ENCODE peak calls at places on chromosomes 3 and 15, in nine cellular contexts. One of them, this sample, is unnamed.

GRCh38 chr3:50205719-50206276 is 727 bp downstream of the SLC38A3 start:
- DNase-seq in endothelial cell: peak; percentile 32
- DNase-seq in GM12891: peak; percentile 53
- DNase-seq in NCI-H345: no peak
- DNase-seq in effector memory CD4-positive, alpha-beta T cell: no peak
- DNase-seq in stimulated activated naive B cell treated with anti-CD40 and anti-IgM and Interleukin-4, amounts not matched to agents 10 μg/mL and 1 μg/mL and 100 μg/mL, for 72 hours: no peak
- DNase-seq in upper lobe of right lung: no peak
- DNase-seq in IMR-90: no peak
- DNase-seq in activated CD4-positive, alpha-beta T cell treated with anti-CD3 and anti-CD28 coated beads, Interleukin-2, amount 10 ng/mL, durations not matched to agents 7 days and 5 days: peak; percentile 42
- DNase-seq in this sample: no peak

GRCh38 chr3:14318638-14319037 is 83.8 kb upstream of the SLC6A6 start:
- DNase-seq in GM12891: no peak
- DNase-seq in stimulated activated naive B cell treated with anti-CD40 and anti-IgM and Interleukin-4, amounts not matched to agents 10 μg/mL and 1 μg/mL and 100 μg/mL, for 72 hours: no peak
- DNase-seq in upper lobe of right lung: no peak
- DNase-seq in activated CD4-positive, alpha-beta T cell treated with anti-CD3 and anti-CD28 coated beads, Interleukin-2, amount 10 ng/mL, durations not matched to agents 7 days and 5 days: no peak
- DNase-seq in endothelial cell: no peak
- DNase-seq in NCI-H345: no peak
- DNase-seq in IMR-90: no peak
- DNase-seq in effector memory CD4-positive, alpha-beta T cell: no peak
- DNase-seq in this sample: no peak

GRCh38 chr3:50138266-50139230 is 16.6 kb upstream of the SEMA3F start:
- DNase-seq in IMR-90: no peak
- DNase-seq in NCI-H345: peak; percentile 37
- DNase-seq in stimulated activated naive B cell treated with anti-CD40 and anti-IgM and Interleukin-4, amounts not matched to agents 10 μg/mL and 1 μg/mL and 100 μg/mL, for 72 hours: no peak
- DNase-seq in effector memory CD4-positive, alpha-beta T cell: no peak
- DNase-seq in GM12891: no peak
- DNase-seq in activated CD4-positive, alpha-beta T cell treated with anti-CD3 and anti-CD28 coated beads, Interleukin-2, amount 10 ng/mL, durations not matched to agents 7 days and 5 days: no peak
- DNase-seq in endothelial cell: no peak
- DNase-seq in upper lobe of right lung: no peak
- DNase-seq in this sample: no peak

GRCh38 chr15:95252404-95252803 is 1021.0 kb downstream of the MCTP2 start:
- DNase-seq in effector memory CD4-positive, alpha-beta T cell: no peak
- DNase-seq in IMR-90: peak; percentile 49
- DNase-seq in NCI-H345: no peak
- DNase-seq in upper lobe of right lung: no peak
- DNase-seq in stimulated activated naive B cell treated with anti-CD40 and anti-IgM and Interleukin-4, amounts not matched to agents 10 μg/mL and 1 μg/mL and 100 μg/mL, for 72 hours: no peak
- DNase-seq in GM12891: no peak
- DNase-seq in activated CD4-positive, alpha-beta T cell treated with anti-CD3 and anti-CD28 coated beads, Interleukin-2, amount 10 ng/mL, durations not matched to agents 7 days and 5 days: no peak
- DNase-seq in endothelial cell: no peak
- DNase-seq in this sample: no peak

GRCh38 chr3:125051715-125052581 is 3.8 kb downstream of the HEG1 start:
- DNase-seq in GM12891: peak; percentile 23
- DNase-seq in upper lobe of right lung: no peak
- DNase-seq in NCI-H345: no peak
- DNase-seq in stimulated activated naive B cell treated with anti-CD40 and anti-IgM and Interleukin-4, amounts not matched to agents 10 μg/mL and 1 μg/mL and 100 μg/mL, for 72 hours: peak; percentile 47
- DNase-seq in endothelial cell: no peak
- DNase-seq in effector memory CD4-positive, alpha-beta T cell: peak; percentile 72
- DNase-seq in activated CD4-positive, alpha-beta T cell treated with anti-CD3 and anti-CD28 coated beads, Interleukin-2, amount 10 ng/mL, durations not matched to agents 7 days and 5 days: peak; percentile 69
- DNase-seq in IMR-90: peak; percentile 91
- DNase-seq in this sample: peak; percentile 82

GRCh38 chr15:77484994-77485393 is 64.3 kb downstream of the HMG20A start:
- DNase-seq in GM12891: no peak
- DNase-seq in effector memory CD4-positive, alpha-beta T cell: no peak
- DNase-seq in NCI-H345: no peak
- DNase-seq in upper lobe of right lung: no peak
- DNase-seq in endothelial cell: no peak
- DNase-seq in IMR-90: no peak
- DNase-seq in stimulated activated naive B cell treated with anti-CD40 and anti-IgM and Interleukin-4, amounts not matched to agents 10 μg/mL and 1 μg/mL and 100 μg/mL, for 72 hours: no peak
- DNase-seq in activated CD4-positive, alpha-beta T cell treated with anti-CD3 and anti-CD28 coated beads, Interleukin-2, amount 10 ng/mL, durations not matched to agents 7 days and 5 days: no peak
- DNase-seq in this sample: no peak

GRCh38 chr15:84736375-84736774 is 12.0 kb upstream of the ZNF592 start:
- DNase-seq in NCI-H345: no peak
- DNase-seq in upper lobe of right lung: no peak
- DNase-seq in GM12891: no peak
- DNase-seq in activated CD4-positive, alpha-beta T cell treated with anti-CD3 and anti-CD28 coated beads, Interleukin-2, amount 10 ng/mL, durations not matched to agents 7 days and 5 days: peak; percentile 88
- DNase-seq in endothelial cell: no peak
- DNase-seq in stimulated activated naive B cell treated with anti-CD40 and anti-IgM and Interleukin-4, amounts not matched to agents 10 μg/mL and 1 μg/mL and 100 μg/mL, for 72 hours: no peak
- DNase-seq in IMR-90: no peak
- DNase-seq in effector memory CD4-positive, alpha-beta T cell: peak; percentile 41
- DNase-seq in this sample: peak; percentile 65

GRCh38 chr15:84805221-84805620 is 11.9 kb upstream of the ALPK3 start:
- DNase-seq in upper lobe of right lung: no peak
- DNase-seq in effector memory CD4-positive, alpha-beta T cell: no peak
- DNase-seq in IMR-90: no peak
- DNase-seq in GM12891: no peak
- DNase-seq in endothelial cell: no peak
- DNase-seq in stimulated activated naive B cell treated with anti-CD40 and anti-IgM and Interleukin-4, amounts not matched to agents 10 μg/mL and 1 μg/mL and 100 μg/mL, for 72 hours: no peak
- DNase-seq in activated CD4-positive, alpha-beta T cell treated with anti-CD3 and anti-CD28 coated beads, Interleukin-2, amount 10 ng/mL, durations not matched to agents 7 days and 5 days: no peak
- DNase-seq in NCI-H345: no peak
- DNase-seq in this sample: no peak

GRCh38 chr15:74631935-74632560 is 16.4 kb downstream of the CLK3 start:
- DNase-seq in GM12891: peak; percentile 76
- DNase-seq in stimulated activated naive B cell treated with anti-CD40 and anti-IgM and Interleukin-4, amounts not matched to agents 10 μg/mL and 1 μg/mL and 100 μg/mL, for 72 hours: peak; percentile 56
- DNase-seq in upper lobe of right lung: peak; percentile 77
- DNase-seq in NCI-H345: peak; percentile 7
- DNase-seq in endothelial cell: peak; percentile 80
- DNase-seq in IMR-90: peak; percentile 45
- DNase-seq in activated CD4-positive, alpha-beta T cell treated with anti-CD3 and anti-CD28 coated beads, Interleukin-2, amount 10 ng/mL, durations not matched to agents 7 days and 5 days: peak; percentile 67
- DNase-seq in effector memory CD4-positive, alpha-beta T cell: no peak
- DNase-seq in this sample: peak; percentile 90

GRCh38 chr3:50493623-50494022 is 9.8 kb downstream of the CACNA2D2 start:
- DNase-seq in NCI-H345: no peak
- DNase-seq in GM12891: no peak
- DNase-seq in stimulated activated naive B cell treated with anti-CD40 and anti-IgM and Interleukin-4, amounts not matched to agents 10 μg/mL and 1 μg/mL and 100 μg/mL, for 72 hours: no peak
- DNase-seq in activated CD4-positive, alpha-beta T cell treated with anti-CD3 and anti-CD28 coated beads, Interleukin-2, amount 10 ng/mL, durations not matched to agents 7 days and 5 days: no peak
- DNase-seq in endothelial cell: no peak
- DNase-seq in IMR-90: no peak
- DNase-seq in effector memory CD4-positive, alpha-beta T cell: no peak
- DNase-seq in upper lobe of right lung: no peak
- DNase-seq in this sample: no peak

GRCh38 chr15:28885630-28886430 is at the start of gene APBA2:
- DNase-seq in upper lobe of right lung: no peak
- DNase-seq in IMR-90: peak; percentile 41
- DNase-seq in effector memory CD4-positive, alpha-beta T cell: no peak
- DNase-seq in NCI-H345: peak; percentile 11
- DNase-seq in GM12891: no peak
- DNase-seq in activated CD4-positive, alpha-beta T cell treated with anti-CD3 and anti-CD28 coated beads, Interleukin-2, amount 10 ng/mL, durations not matched to agents 7 days and 5 days: peak; percentile 42
- DNase-seq in endothelial cell: peak; percentile 51
- DNase-seq in stimulated activated naive B cell treated with anti-CD40 and anti-IgM and Interleukin-4, amounts not matched to agents 10 μg/mL and 1 μg/mL and 100 μg/mL, for 72 hours: no peak
- DNase-seq in this sample: peak; percentile 83

GRCh38 chr15:76327191-76328105 is 9.1 kb upstream of the ISL2 start:
- DNase-seq in endothelial cell: no peak
- DNase-seq in effector memory CD4-positive, alpha-beta T cell: no peak
- DNase-seq in IMR-90: peak; percentile 70
- DNase-seq in upper lobe of right lung: no peak
- DNase-seq in NCI-H345: no peak
- DNase-seq in GM12891: no peak
- DNase-seq in stimulated activated naive B cell treated with anti-CD40 and anti-IgM and Interleukin-4, amounts not matched to agents 10 μg/mL and 1 μg/mL and 100 μg/mL, for 72 hours: no peak
- DNase-seq in activated CD4-positive, alpha-beta T cell treated with anti-CD3 and anti-CD28 coated beads, Interleukin-2, amount 10 ng/mL, durations not matched to agents 7 days and 5 days: no peak
- DNase-seq in this sample: no peak

GRCh38 chr3:48709051-48709461 is 8.0 kb downstream of the IP6K2 start:
- DNase-seq in GM12891: no peak
- DNase-seq in upper lobe of right lung: no peak
- DNase-seq in activated CD4-positive, alpha-beta T cell treated with anti-CD3 and anti-CD28 coated beads, Interleukin-2, amount 10 ng/mL, durations not matched to agents 7 days and 5 days: no peak
- DNase-seq in effector memory CD4-positive, alpha-beta T cell: no peak
- DNase-seq in IMR-90: no peak
- DNase-seq in stimulated activated naive B cell treated with anti-CD40 and anti-IgM and Interleukin-4, amounts not matched to agents 10 μg/mL and 1 μg/mL and 100 μg/mL, for 72 hours: no peak
- DNase-seq in NCI-H345: no peak
- DNase-seq in endothelial cell: no peak
- DNase-seq in this sample: no peak

GRCh38 chr3:2921903-2922302 is 188.3 kb downstream of the IL5RA start:
- DNase-seq in NCI-H345: peak; percentile 2
- DNase-seq in endothelial cell: no peak
- DNase-seq in effector memory CD4-positive, alpha-beta T cell: no peak
- DNase-seq in upper lobe of right lung: no peak
- DNase-seq in GM12891: peak; percentile 35
- DNase-seq in IMR-90: no peak
- DNase-seq in activated CD4-positive, alpha-beta T cell treated with anti-CD3 and anti-CD28 coated beads, Interleukin-2, amount 10 ng/mL, durations not matched to agents 7 days and 5 days: no peak
- DNase-seq in stimulated activated naive B cell treated with anti-CD40 and anti-IgM and Interleukin-4, amounts not matched to agents 10 μg/mL and 1 μg/mL and 100 μg/mL, for 72 hours: no peak
- DNase-seq in this sample: no peak

GRCh38 chr3:74410276-74410941 is 204.1 kb downstream of the CNTN3 start:
- DNase-seq in stimulated activated naive B cell treated with anti-CD40 and anti-IgM and Interleukin-4, amounts not matched to agents 10 μg/mL and 1 μg/mL and 100 μg/mL, for 72 hours: no peak
- DNase-seq in NCI-H345: no peak
- DNase-seq in GM12891: no peak
- DNase-seq in effector memory CD4-positive, alpha-beta T cell: no peak
- DNase-seq in IMR-90: no peak
- DNase-seq in endothelial cell: no peak
- DNase-seq in activated CD4-positive, alpha-beta T cell treated with anti-CD3 and anti-CD28 coated beads, Interleukin-2, amount 10 ng/mL, durations not matched to agents 7 days and 5 days: no peak
- DNase-seq in upper lobe of right lung: no peak
- DNase-seq in this sample: no peak

GRCh38 chr3:39127296-39127906 is 19.9 kb downstream of the TTC21A start:
- DNase-seq in IMR-90: no peak
- DNase-seq in upper lobe of right lung: no peak
- DNase-seq in effector memory CD4-positive, alpha-beta T cell: no peak
- DNase-seq in stimulated activated naive B cell treated with anti-CD40 and anti-IgM and Interleukin-4, amounts not matched to agents 10 μg/mL and 1 μg/mL and 100 μg/mL, for 72 hours: no peak
- DNase-seq in NCI-H345: no peak
- DNase-seq in GM12891: no peak
- DNase-seq in endothelial cell: no peak
- DNase-seq in activated CD4-positive, alpha-beta T cell treated with anti-CD3 and anti-CD28 coated beads, Interleukin-2, amount 10 ng/mL, durations not matched to agents 7 days and 5 days: no peak
- DNase-seq in this sample: peak; percentile 71

This sample was measured in spleen.